ENCODE peak calls at places on chromosome 3, in six cellular contexts. One of them, this sample, is unnamed.

GRCh38 chr3:126937533-126938432 is 45.1 kb upstream of the PLXNA1 start:
- DNase-seq in neuronal stem cell: no peak
- DNase-seq in GM23338: no peak
- DNase-seq in skeletal muscle cell: no peak
- DNase-seq in bronchial epithelial cell: no peak
- DNase-seq in heart right ventricle: no peak
- DNase-seq in this sample: no peak

GRCh38 chr3:48026098-48026497 is 9.9 kb upstream of the MAP4 start:
- DNase-seq in GM23338: no peak
- DNase-seq in bronchial epithelial cell: no peak
- DNase-seq in heart right ventricle: no peak
- DNase-seq in neuronal stem cell: no peak
- DNase-seq in skeletal muscle cell: no peak
- DNase-seq in this sample: no peak

GRCh38 chr3:185549651-185550111 is 2.7 kb downstream of the LIPH start:
- DNase-seq in heart right ventricle: no peak
- DNase-seq in neuronal stem cell: no peak
- DNase-seq in bronchial epithelial cell: peak
- DNase-seq in GM23338: no peak
- DNase-seq in skeletal muscle cell: no peak
- DNase-seq in this sample: no peak

GRCh38 chr3:61667417-61668213 is 106.2 kb downstream of the PTPRG start:
- DNase-seq in heart right ventricle: no peak
- DNase-seq in skeletal muscle cell: no peak
- DNase-seq in GM23338: no peak
- DNase-seq in neuronal stem cell: no peak
- DNase-seq in bronchial epithelial cell: no peak
- DNase-seq in this sample: no peak

GRCh38 chr3:118932822-118933558 is 101.7 kb downstream of the IGSF11 start:
- DNase-seq in GM23338: no peak
- DNase-seq in neuronal stem cell: no peak
- DNase-seq in skeletal muscle cell: no peak
- DNase-seq in heart right ventricle: peak
- DNase-seq in bronchial epithelial cell: no peak
- DNase-seq in this sample: no peak

GRCh38 chr3:177330771-177331170 is 133.5 kb upstream of the TBL1XR1 start:
- DNase-seq in heart right ventricle: no peak
- DNase-seq in neuronal stem cell: no peak
- DNase-seq in skeletal muscle cell: no peak
- DNase-seq in GM23338: no peak
- DNase-seq in bronchial epithelial cell: no peak
- DNase-seq in this sample: no peak

GRCh38 chr3:157441102-157441622 is 4.5 kb downstream of the PTX3 start:
- DNase-seq in neuronal stem cell: no peak
- DNase-seq in GM23338: no peak
- DNase-seq in bronchial epithelial cell: no peak
- DNase-seq in skeletal muscle cell: no peak
- DNase-seq in heart right ventricle: no peak
- DNase-seq in this sample: no peak

GRCh38 chr3:55191911-55192787 is 264.3 kb upstream of the LRTM1 start:
- DNase-seq in neuronal stem cell: no peak
- DNase-seq in bronchial epithelial cell: peak
- DNase-seq in skeletal muscle cell: peak
- DNase-seq in heart right ventricle: no peak
- DNase-seq in GM23338: no peak
- DNase-seq in this sample: peak

GRCh38 chr3:57659810-57660439 is 33.0 kb downstream of the DENND6A start:
- DNase-seq in bronchial epithelial cell: peak
- DNase-seq in skeletal muscle cell: no peak
- DNase-seq in heart right ventricle: no peak
- DNase-seq in neuronal stem cell: no peak
- DNase-seq in GM23338: peak
- DNase-seq in this sample: no peak

GRCh38 chr3:98735761-98736269 is 27.3 kb upstream of the ST3GAL6 start:
- DNase-seq in neuronal stem cell: no peak
- DNase-seq in bronchial epithelial cell: peak
- DNase-seq in skeletal muscle cell: no peak
- DNase-seq in heart right ventricle: no peak
- DNase-seq in GM23338: no peak
- DNase-seq in this sample: no peak

GRCh38 chr3:127714151-127714571 is 41.4 kb downstream of the ABTB1 start:
- DNase-seq in neuronal stem cell: no peak
- DNase-seq in bronchial epithelial cell: no peak
- DNase-seq in heart right ventricle: no peak
- DNase-seq in skeletal muscle cell: no peak
- DNase-seq in GM23338: no peak
- DNase-seq in this sample: no peak

GRCh38 chr3:2921903-2922302 is 188.3 kb downstream of the IL5RA start:
- DNase-seq in bronchial epithelial cell: peak
- DNase-seq in GM23338: peak
- DNase-seq in neuronal stem cell: no peak
- DNase-seq in heart right ventricle: no peak
- DNase-seq in skeletal muscle cell: no peak
- DNase-seq in this sample: no peak

GRCh38 chr3:101138817-101139216 is 145.6 kb upstream of the ABI3BP start:
- DNase-seq in GM23338: peak
- DNase-seq in skeletal muscle cell: no peak
- DNase-seq in heart right ventricle: no peak
- DNase-seq in neuronal stem cell: no peak
- DNase-seq in bronchial epithelial cell: no peak
- DNase-seq in this sample: no peak

GRCh38 chr3:119681279-119681678 is 4.1 kb upstream of the COX17 start:
- DNase-seq in skeletal muscle cell: no peak
- DNase-seq in heart right ventricle: no peak
- DNase-seq in neuronal stem cell: no peak
- DNase-seq in GM23338: peak
- DNase-seq in bronchial epithelial cell: peak
- DNase-seq in this sample: no peak

GRCh38 chr3:77464106-77464688 is 424.3 kb downstream of the ROBO2 start:
- DNase-seq in GM23338: no peak
- DNase-seq in bronchial epithelial cell: no peak
- DNase-seq in heart right ventricle: no peak
- DNase-seq in skeletal muscle cell: no peak
- DNase-seq in neuronal stem cell: no peak
- DNase-seq in this sample: no peak

GRCh38 chr3:61663728-61664492 is 102.5 kb downstream of the PTPRG start:
- DNase-seq in neuronal stem cell: no peak
- DNase-seq in GM23338: peak
- DNase-seq in skeletal muscle cell: peak
- DNase-seq in heart right ventricle: no peak
- DNase-seq in bronchial epithelial cell: peak
- DNase-seq in this sample: peak

GRCh38 chr3:176141837-176142236 is 1055.4 kb downstream of the TBL1XR1 start:
- DNase-seq in heart right ventricle: no peak
- DNase-seq in neuronal stem cell: no peak
- DNase-seq in skeletal muscle cell: no peak
- DNase-seq in GM23338: no peak
- DNase-seq in bronchial epithelial cell: no peak
- DNase-seq in this sample: no peak

GRCh38 chr3:74268753-74269152 is 345.7 kb downstream of the CNTN3 start:
- DNase-seq in neuronal stem cell: no peak
- DNase-seq in GM23338: no peak
- DNase-seq in bronchial epithelial cell: peak
- DNase-seq in heart right ventricle: no peak
- DNase-seq in skeletal muscle cell: no peak
- DNase-seq in this sample: no peak

GRCh38 chr3:137035631-137036030 is 77.8 kb downstream of the IL20RB start:
- DNase-seq in GM23338: peak
- DNase-seq in skeletal muscle cell: no peak
- DNase-seq in heart right ventricle: no peak
- DNase-seq in bronchial epithelial cell: peak
- DNase-seq in neuronal stem cell: no peak
- DNase-seq in this sample: peak

GRCh38 chr3:52774901-52775864 is 2.2 kb upstream of the ITIH1 start:
- DNase-seq in neuronal stem cell: no peak
- DNase-seq in bronchial epithelial cell: no peak
- DNase-seq in heart right ventricle: no peak
- DNase-seq in GM23338: no peak
- DNase-seq in skeletal muscle cell: no peak
- DNase-seq in this sample: no peak

DNA sequence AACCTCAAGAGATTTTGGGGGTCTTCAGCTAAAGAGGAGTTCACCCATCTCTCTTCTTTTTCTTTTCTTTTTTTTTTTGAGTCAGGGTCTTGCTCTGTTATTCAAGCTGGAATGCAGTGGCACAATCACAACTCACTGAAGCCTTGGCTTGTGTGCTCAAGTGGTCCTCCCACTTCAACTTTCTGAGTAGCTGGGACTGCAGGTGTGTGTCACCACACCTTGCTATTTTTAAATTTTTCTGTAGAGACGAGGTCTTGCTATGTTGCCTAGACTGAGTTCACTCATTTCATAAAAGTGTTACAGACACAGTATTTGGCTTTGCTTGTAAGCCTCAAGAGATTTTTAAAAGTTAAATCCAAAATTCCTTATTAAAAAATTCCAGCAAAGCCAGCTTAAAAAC is 71.7 kb downstream of the OXSM start:
- DNase-seq in heart right ventricle: no peak
- DNase-seq in bronchial epithelial cell: no peak
- DNase-seq in neuronal stem cell: no peak
- DNase-seq in GM23338: no peak
- DNase-seq in skeletal muscle cell: no peak
- DNase-seq in this sample: no peak
- H3K4me3 ChIP-seq in heart right ventricle: no peak
- H3K4me3 ChIP-seq in bronchial epithelial cell: no peak
- H3K4me3 ChIP-seq in neuronal stem cell: no peak
- H3K4me3 ChIP-seq in GM23338: no peak
- H3K4me3 ChIP-seq in skeletal muscle cell: no peak
- H3K4me3 ChIP-seq in this sample: no peak

DNA sequence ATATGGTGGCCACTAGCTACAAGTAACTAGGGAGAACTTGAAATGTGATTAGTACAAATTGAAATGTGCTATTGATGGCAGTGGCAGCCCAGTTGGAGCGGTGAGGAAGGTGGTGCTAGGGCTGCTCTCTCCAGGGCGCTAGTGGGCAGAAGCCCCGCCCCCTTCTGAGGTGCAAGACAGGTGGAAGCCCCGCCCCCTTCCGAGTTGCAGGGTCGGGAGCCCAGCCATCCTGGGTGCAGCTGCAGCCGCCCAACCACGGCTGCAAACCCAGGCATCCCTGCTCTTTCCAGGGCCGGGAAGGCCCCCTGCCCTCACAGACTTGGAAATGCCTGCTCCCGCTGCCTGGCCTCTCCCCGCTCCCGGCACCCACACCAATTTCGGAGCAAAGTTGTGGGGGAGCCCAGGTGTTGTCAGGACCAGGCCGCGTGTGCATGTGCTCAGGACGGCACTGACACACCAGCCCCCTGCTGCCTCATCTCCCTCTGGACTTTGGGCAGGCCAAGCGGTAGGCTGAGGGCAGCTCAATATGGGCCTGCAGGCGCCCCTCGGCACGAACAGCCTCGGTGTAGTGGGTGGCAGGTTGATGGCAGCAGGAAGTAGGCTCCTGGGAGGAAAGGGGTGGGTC is 10.0 kb downstream of the ATR start:
- DNase-seq in neuronal stem cell: no peak
- DNase-seq in heart right ventricle: no peak
- DNase-seq in skeletal muscle cell: no peak
- DNase-seq in bronchial epithelial cell: no peak
- DNase-seq in GM23338: peak
- DNase-seq in this sample: no peak
- H3K4me3 ChIP-seq in neuronal stem cell: no peak
- H3K4me3 ChIP-seq in heart right ventricle: no peak
- H3K4me3 ChIP-seq in skeletal muscle cell: no peak
- H3K4me3 ChIP-seq in bronchial epithelial cell: no peak
- H3K4me3 ChIP-seq in GM23338: peak
- H3K4me3 ChIP-seq in this sample: no peak

GRCh38 chr3:49926117-49926728 is 3.4 kb downstream of the MON1A start:
- DNase-seq in neuronal stem cell: no peak
- DNase-seq in skeletal muscle cell: no peak
- DNase-seq in GM23338: no peak
- DNase-seq in bronchial epithelial cell: no peak
- DNase-seq in heart right ventricle: no peak
- DNase-seq in this sample: no peak

GRCh38 chr3:49930241-49930690 is 655 bp upstream of the MON1A start:
- DNase-seq in skeletal muscle cell: no peak
- DNase-seq in heart right ventricle: no peak
- DNase-seq in neuronal stem cell: no peak
- DNase-seq in bronchial epithelial cell: no peak
- DNase-seq in GM23338: peak
- DNase-seq in this sample: no peak

GRCh38 chr3:49929333-49930240 is at the start of gene MON1A:
- DNase-seq in heart right ventricle: peak
- DNase-seq in bronchial epithelial cell: peak
- DNase-seq in neuronal stem cell: peak
- DNase-seq in skeletal muscle cell: peak
- DNase-seq in GM23338: peak
- DNase-seq in this sample: peak

GRCh38 chr3:49927798-49928197 is 1.8 kb downstream of the MON1A start:
- DNase-seq in skeletal muscle cell: no peak
- DNase-seq in heart right ventricle: no peak
- DNase-seq in GM23338: no peak
- DNase-seq in neuronal stem cell: no peak
- DNase-seq in bronchial epithelial cell: no peak
- DNase-seq in this sample: no peak

DNA sequence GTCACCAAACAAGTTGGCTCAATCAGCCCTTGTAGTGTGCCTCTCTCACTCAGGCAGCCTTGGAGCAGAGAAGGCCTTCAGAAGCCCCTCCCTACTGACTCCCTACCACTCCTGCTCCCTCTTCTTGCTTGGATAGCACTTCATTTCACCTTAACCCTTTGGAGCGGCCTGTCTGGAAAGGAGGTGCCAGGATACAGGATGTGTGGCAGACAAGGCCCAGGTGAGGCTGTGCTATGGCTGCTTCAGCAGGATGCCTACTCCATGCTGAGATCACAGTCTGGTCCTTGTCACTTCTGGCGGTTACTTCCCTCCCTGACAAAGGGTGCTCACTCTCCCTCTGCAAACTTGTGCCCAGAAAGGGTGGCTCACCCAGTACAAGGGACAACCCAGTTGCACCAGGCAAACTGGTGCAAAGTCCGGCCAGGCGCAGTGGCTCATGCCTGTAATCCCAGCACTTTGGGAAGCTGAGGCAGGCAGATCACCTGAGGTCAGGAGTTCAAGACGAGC is 1.0 kb downstream of the MON1A start:
- DNase-seq in heart right ventricle: no peak
- DNase-seq in skeletal muscle cell: no peak
- DNase-seq in neuronal stem cell: no peak
- DNase-seq in bronchial epithelial cell: peak
- DNase-seq in GM23338: no peak
- DNase-seq in this sample: no peak
- H3K4me3 ChIP-seq in heart right ventricle: peak
- H3K4me3 ChIP-seq in skeletal muscle cell: peak
- H3K4me3 ChIP-seq in neuronal stem cell: peak
- H3K4me3 ChIP-seq in bronchial epithelial cell: no peak
- H3K4me3 ChIP-seq in GM23338: peak
- H3K4me3 ChIP-seq in this sample: no peak

GRCh38 chr3:192326656-192327055 is 400.7 kb downstream of the FGF12 start:
- DNase-seq in skeletal muscle cell: no peak
- DNase-seq in bronchial epithelial cell: no peak
- DNase-seq in heart right ventricle: no peak
- DNase-seq in GM23338: no peak
- DNase-seq in neuronal stem cell: no peak
- DNase-seq in this sample: no peak

GRCh38 chr3:192336286-192336685 is 391.1 kb downstream of the FGF12 start:
- DNase-seq in skeletal muscle cell: no peak
- DNase-seq in bronchial epithelial cell: no peak
- DNase-seq in heart right ventricle: no peak
- DNase-seq in neuronal stem cell: no peak
- DNase-seq in GM23338: peak
- DNase-seq in this sample: no peak

GRCh38 chr3:192331749-192332385 is 395.5 kb downstream of the FGF12 start:
- DNase-seq in neuronal stem cell: no peak
- DNase-seq in skeletal muscle cell: no peak
- DNase-seq in GM23338: no peak
- DNase-seq in heart right ventricle: no peak
- DNase-seq in bronchial epithelial cell: no peak
- DNase-seq in this sample: no peak

GRCh38 chr3:192332386-192333291 is 394.7 kb downstream of the FGF12 start:
- DNase-seq in bronchial epithelial cell: no peak
- DNase-seq in skeletal muscle cell: no peak
- DNase-seq in GM23338: peak
- DNase-seq in neuronal stem cell: no peak
- DNase-seq in heart right ventricle: no peak
- DNase-seq in this sample: no peak
- H3K4me3 ChIP-seq in bronchial epithelial cell: no peak
- H3K4me3 ChIP-seq in skeletal muscle cell: no peak
- H3K4me3 ChIP-seq in GM23338: no peak
- H3K4me3 ChIP-seq in neuronal stem cell: no peak
- H3K4me3 ChIP-seq in heart right ventricle: peak
- H3K4me3 ChIP-seq in this sample: no peak

This sample was measured in brain microvascular endothelial cell.